ENCODE peak calls at places on chromosomes 5 and 9, in four cellular contexts. Z is activated CD8-positive, alpha-beta memory T cell treated with anti-CD3 and anti-CD28 coated beads for 48 hours; U is activated CD4-positive, alpha-beta T cell treated with anti-CD3 and anti-CD28 coated beads, Interleukin-2, amount 10 ng/mL, durations not matched to agents 7 days and 5 days; C is Kasumi-1. Q is an unnamed sample.

GRCh38 chr5:181191526-181192336 is 13.3 kb downstream of the TRIM7 start:
- DNase-seq in Z (peak; percentile 99), U (peak; percentile 94), C (no peak), Q (peak; percentile 95)

GRCh38 chr9:3783156-3783555 is 257.4 kb upstream of the RFX3 start:
- DNase-seq in Z (no peak), U (no peak), C (no peak), Q (no peak)

GRCh38 chr9:14313951-14314423 is at the start of gene NFIB:
- DNase-seq in Z (no peak), U (no peak), C (no peak), Q (peak; percentile 43)

GRCh38 chr9:130537346-130538050 is 41.9 kb upstream of the FUBP3 start:
- DNase-seq in Z (no peak), U (no peak), C (peak; percentile 54), Q (no peak)

GRCh38 chr5:6638236-6638635 is 5.0 kb downstream of the SRD5A1 start:
- DNase-seq in Z (no peak), U (no peak), C (no peak), Q (no peak)

GRCh38 chr5:111530298-111530740 is 18.0 kb upstream of the STARD4 start:
- DNase-seq in Z (peak; percentile 38), U (peak; percentile 88), C (peak; percentile 83), Q (peak; percentile 36)

GRCh38 chr5:128019391-128019790 is 64.2 kb upstream of the SLC12A2 start:
- DNase-seq in Z (no peak), U (no peak), C (no peak), Q (no peak)

GRCh38 chr9:134641989-134642384 is 384 bp downstream of the COL5A1 start:
- DNase-seq in Z (no peak), U (no peak), C (no peak), Q (no peak)

GRCh38 chr5:52798952-52799351 is 11.2 kb downstream of the ITGA1 start:
- DNase-seq in Z (no peak), U (no peak), C (peak; percentile 39), Q (no peak)

GRCh38 chr5:53480474-53481353 is at the start of gene FST:
- DNase-seq in Z (no peak), U (no peak), C (no peak), Q (no peak)

GRCh38 chr5:156121834-156122386 is 205.1 kb upstream of the SGCD start:
- DNase-seq in Z (no peak), U (no peak), C (no peak), Q (no peak)

GRCh38 chr5:43288269-43288831 is 24.9 kb downstream of the HMGCS1 start:
- DNase-seq in Z (no peak), U (no peak), C (no peak), Q (no peak)

GRCh38 chr9:92616199-92617129 is 53.5 kb downstream of the IPPK start:
- DNase-seq in Z (no peak), U (no peak), C (no peak), Q (no peak)

GRCh38 chr5:140221697-140222223 is 46.8 kb downstream of the CYSTM1 start:
- DNase-seq in Z (no peak), U (no peak), C (no peak), Q (peak; percentile 62)

Q was measured in small intestine.